ENCODE peak calls at places on chromosomes 3 and 15, in seven cellular contexts. X, T, L, Y, D, J and M are unnamed samples.

GRCh38 chr15:64004582-64004981 is 41.7 kb downstream of the DAPK2 start:
- DNase-seq in L (peak; percentile 8), Y (peak; percentile 98), X (no peak), T (no peak), J (no peak), D (no peak), M (no peak)

GRCh38 chr3:126468028-126468891 is 7.4 kb downstream of the ZXDC start:
- DNase-seq in X (no peak), L (no peak), Y (peak; percentile 34), D (no peak), T (peak; percentile 7), J (no peak), M (no peak)

GRCh38 chr15:80228959-80229610 is 22.9 kb downstream of the CTXND1 start:
- DNase-seq in Y (no peak), D (no peak), X (no peak), L (peak; percentile 20), J (no peak), T (no peak), M (no peak)

GRCh38 chr3:122520861-122521260 is 6.1 kb upstream of the KPNA1 start:
- DNase-seq in Y (peak; percentile 55), J (no peak), L (no peak), T (no peak), D (no peak), X (no peak), M (no peak)

GRCh38 chr15:31327674-31328424 is 1.2 kb downstream of the KLF13 start:
- DNase-seq in D (peak; percentile 88), X (peak; percentile 80), T (peak; percentile 77), Y (peak; percentile 72), J (peak; percentile 67), L (peak; percentile 57), M (peak; percentile 78)

GRCh38 chr15:67827561-67828378 is 2.5 kb downstream of the SKOR1 start:
- DNase-seq in J (no peak), Y (no peak), T (no peak), L (no peak), X (no peak), D (no peak), M (no peak)

GRCh38 chr15:74497584-74497983 is 36.6 kb upstream of the UBL7 start:
- DNase-seq in Y (peak; percentile 93), L (no peak), D (no peak), J (no peak), T (no peak), X (no peak), M (no peak)

GRCh38 chr15:36907295-36907694 is 193.1 kb downstream of the MEIS2 start:
- DNase-seq in L (no peak), Y (no peak), T (no peak), X (no peak), D (no peak), J (no peak), M (no peak)

GRCh38 chr15:28975766-28976179 is 90.0 kb downstream of the APBA2 start:
- DNase-seq in T (no peak), J (peak; percentile 45), D (no peak), Y (peak; percentile 64), L (peak; percentile 57), X (no peak), M (no peak)

GRCh38 chr15:40354408-40355171 is 3.4 kb upstream of the DISP2 start:
- DNase-seq in D (no peak), J (no peak), X (peak; percentile 27), Y (no peak), L (peak; percentile 44), T (peak; percentile 42), M (no peak)

GRCh38 chr15:67176195-67176971 is 78.1 kb downstream of the AAGAB start:
- DNase-seq in L (no peak), J (no peak), Y (no peak), T (peak; percentile 34), D (no peak), X (no peak), M (no peak)

GRCh38 chr3:139302084-139302800 is 41.6 kb upstream of the MRPS22 start:
- DNase-seq in D (peak; percentile 81), X (no peak), J (no peak), L (peak; percentile 98), T (no peak), Y (peak; percentile 87), M (no peak)

GRCh38 chr15:100764778-100765457 is 114.7 kb upstream of the ALDH1A3 start:
- DNase-seq in X (no peak), T (no peak), J (no peak), Y (no peak), L (no peak), D (peak; percentile 60), M (no peak)

GRCh38 chr15:65969865-65970832 is 100.9 kb downstream of the RAB11A start:
- DNase-seq in D (no peak), X (no peak), T (no peak), J (no peak), Y (no peak), L (no peak), M (no peak)

GRCh38 chr15:77487479-77487861 is 66.8 kb downstream of the HMG20A start:
- DNase-seq in X (no peak), Y (no peak), J (no peak), D (no peak), T (no peak), L (no peak), M (no peak)

GRCh38 chr3:54127499-54128056 is 5.2 kb downstream of the CACNA2D3 start:
- DNase-seq in T (no peak), Y (no peak), L (no peak), D (no peak), J (no peak), X (no peak), M (no peak)

GRCh38 chr3:185934726-185935464 is 2.9 kb downstream of the TRA2B start:
- DNase-seq in X (no peak), T (no peak), Y (no peak), L (no peak), J (no peak), D (no peak), M (no peak)

GRCh38 chr15:40336129-40337122 is 4.3 kb downstream of the CCDC9B start:
- DNase-seq in J (no peak), D (no peak), L (no peak), T (no peak), Y (no peak), X (peak; percentile 14), M (no peak)

GRCh38 chr3:25558106-25558505 is 106.6 kb downstream of the TOP2B start:
- DNase-seq in X (no peak), J (no peak), D (peak; percentile 36), Y (no peak), L (no peak), T (peak; percentile 28), M (no peak)

GRCh38 chr15:57422113-57422754 is 45.9 kb downstream of the CGNL1 start:
- DNase-seq in X (no peak), Y (no peak), J (no peak), D (no peak), T (no peak), L (peak; percentile 81), M (no peak)

GRCh38 chr3:29827756-29828155 is 546.9 kb downstream of the RBMS3 start:
- DNase-seq in X (no peak), J (no peak), L (no peak), T (no peak), D (no peak), Y (no peak), M (no peak)

GRCh38 chr15:57090460-57090859 is 172.0 kb downstream of the TCF12 start:
- DNase-seq in Y (no peak), D (no peak), L (no peak), X (no peak), T (no peak), J (no peak), M (no peak)

GRCh38 chr3:128367726-128368125 is 99.0 kb downstream of the DNAJB8 start:
- DNase-seq in D (no peak), X (no peak), Y (peak; percentile 10), L (no peak), J (no peak), T (no peak), M (no peak)